ENCODE peak calls at places on chromosomes 12 and 14, in nine cellular contexts. S is neural crest cell, D is IMR-90, N is psoas muscle, I is progenitor cell of endocrine pancreas, O is upper lobe of right lung, T is AG09309, F is activated B cell treated with CpG ODN at 0.5 μM for 24 hours, Y is OCI-LY7. C is an unnamed sample.

GRCh38 chr12:53481108-53481442 is 18.2 kb downstream of the MAP3K12 start:
- DNase-seq in Y (no peak), O (no peak), I (no peak), N (no peak), S (no peak), F (no peak), T (no peak), D (no peak), C (no peak)

GRCh38 chr12:121811434-121812319 is 7.9 kb downstream of the SETD1B start:
- DNase-seq in N (peak), O (peak), I (peak), D (peak), S (peak), Y (peak), F (peak), T (no peak), C (peak)

GRCh38 chr12:91931110-91931509 is 214.5 kb downstream of the BTG1 start:
- DNase-seq in O (no peak), I (no peak), N (no peak), T (no peak), F (no peak), D (no peak), S (no peak), Y (no peak), C (no peak)

GRCh38 chr14:80498533-80498932 is 287.2 kb upstream of the DIO2 start:
- DNase-seq in D (no peak), O (no peak), N (no peak), S (no peak), T (no peak), I (no peak), Y (no peak), F (no peak), C (no peak)

GRCh38 chr14:85824526-85824925 is 294.6 kb downstream of the FLRT2 start:
- DNase-seq in D (no peak), Y (no peak), N (no peak), I (no peak), O (no peak), F (no peak), S (no peak), T (no peak), C (no peak)

GRCh38 chr12:52006726-52007157 is at the start of gene TAMALIN:
- DNase-seq in O (peak), S (peak), F (peak), D (peak), I (peak), Y (no peak), T (no peak), N (peak), C (peak)

GRCh38 chr12:114834621-114835020 is 150.6 kb upstream of the TBX3 start:
- DNase-seq in F (no peak), I (no peak), N (no peak), O (no peak), S (no peak), T (no peak), D (peak), Y (no peak), C (no peak)

GRCh38 chr14:105563347-105563737 is 37.0 kb downstream of the TMEM121 start:
- DNase-seq in F (no peak), Y (peak), T (no peak), S (no peak), N (no peak), I (no peak), D (no peak), O (peak), C (no peak)

GRCh38 chr14:74511966-74512365 is 18.4 kb downstream of the ISCA2 start:
- DNase-seq in Y (no peak), F (no peak), T (no peak), S (no peak), N (no peak), I (no peak), D (no peak), O (peak), C (no peak)

GRCh38 chr12:92899388-92900001 is 29.6 kb downstream of the EEA1 start:
- DNase-seq in I (no peak), D (peak), N (peak), Y (no peak), S (no peak), T (peak), O (no peak), F (no peak), C (no peak)

GRCh38 chr12:94623161-94623920 is 27.0 kb downstream of the TMCC3 start:
- DNase-seq in F (no peak), N (no peak), O (no peak), Y (no peak), D (no peak), I (no peak), T (no peak), S (no peak), C (no peak)

GRCh38 chr12:105409881-105410471 is 79.5 kb downstream of the C12orf75 start:
- DNase-seq in D (no peak), F (no peak), Y (no peak), N (peak), T (no peak), O (no peak), I (no peak), S (no peak), C (no peak)

GRCh38 chr12:57158665-57159064 is 11.2 kb upstream of the LRP1-AS start:
- DNase-seq in Y (no peak), D (no peak), S (no peak), T (no peak), N (no peak), F (no peak), I (no peak), O (no peak), C (no peak)

GRCh38 chr12:127170271-127171180 is 1096.4 kb upstream of the TMEM132C start:
- DNase-seq in F (no peak), D (peak), S (no peak), O (no peak), I (no peak), Y (no peak), T (no peak), N (peak), C (no peak)

GRCh38 chr12:25458047-25458552 is 95.0 kb downstream of the LMNTD1 start:
- DNase-seq in Y (no peak), T (peak), D (peak), I (no peak), S (no peak), O (no peak), F (no peak), N (no peak), C (no peak)

GRCh38 chr14:67710209-67710608 is 8.5 kb downstream of the RDH12 start:
- DNase-seq in Y (peak), N (no peak), T (no peak), D (no peak), O (no peak), S (no peak), F (no peak), I (no peak), C (no peak)

GRCh38 chr14:33692762-33693161 is 258.1 kb downstream of the EGLN3 start:
- DNase-seq in S (no peak), O (no peak), Y (no peak), I (no peak), N (no peak), D (peak), T (peak), F (no peak), C (no peak)

GRCh38 chr12:26090853-26091510 is 33.9 kb downstream of the BHLHE41 start:
- DNase-seq in D (peak), Y (no peak), S (no peak), T (no peak), O (no peak), F (no peak), N (no peak), I (no peak), C (no peak)

GRCh38 chr12:4997939-4998338 is 45.7 kb upstream of the KCNA5 start:
- DNase-seq in S (no peak), F (no peak), N (peak), T (peak), Y (no peak), O (no peak), D (peak), I (no peak), C (no peak)

GRCh38 chr14:67668559-67668958 is 5.9 kb downstream of the VTI1B start:
- DNase-seq in D (no peak), T (no peak), F (no peak), O (no peak), S (no peak), I (no peak), Y (no peak), N (no peak), C (no peak)

GRCh38 chr14:76867536-76868452 is 41.6 kb downstream of the LRRC74A start:
- DNase-seq in I (no peak), O (peak), Y (no peak), T (no peak), F (peak), N (no peak), S (no peak), D (no peak), C (no peak)

GRCh38 chr14:80291099-80291498 is 79.8 kb upstream of the DIO2 start:
- DNase-seq in Y (no peak), O (no peak), D (peak), T (no peak), S (no peak), F (no peak), N (no peak), I (no peak), C (no peak)

GRCh38 chr12:12182926-12183325 is 83.9 kb downstream of the LRP6 start:
- DNase-seq in S (no peak), D (peak), N (no peak), Y (no peak), I (no peak), O (no peak), F (no peak), T (no peak), C (no peak)

GRCh38 chr12:42807766-42808165 is 218.2 kb upstream of the PRICKLE1 start:
- DNase-seq in S (no peak), I (no peak), T (no peak), D (no peak), O (no peak), Y (no peak), F (no peak), N (no peak), C (no peak)

GRCh38 chr12:85825751-85826150 is 10.5 kb downstream of the RASSF9 start:
- DNase-seq in S (no peak), N (no peak), Y (no peak), T (no peak), F (no peak), I (no peak), O (no peak), D (no peak), C (no peak)
- TF ChIP-seq CTCF in S (no peak), N (no peak), Y (no peak), T (no peak), F (no peak), I (no peak), O (no peak), D (no peak), C (no peak)

DNA sequence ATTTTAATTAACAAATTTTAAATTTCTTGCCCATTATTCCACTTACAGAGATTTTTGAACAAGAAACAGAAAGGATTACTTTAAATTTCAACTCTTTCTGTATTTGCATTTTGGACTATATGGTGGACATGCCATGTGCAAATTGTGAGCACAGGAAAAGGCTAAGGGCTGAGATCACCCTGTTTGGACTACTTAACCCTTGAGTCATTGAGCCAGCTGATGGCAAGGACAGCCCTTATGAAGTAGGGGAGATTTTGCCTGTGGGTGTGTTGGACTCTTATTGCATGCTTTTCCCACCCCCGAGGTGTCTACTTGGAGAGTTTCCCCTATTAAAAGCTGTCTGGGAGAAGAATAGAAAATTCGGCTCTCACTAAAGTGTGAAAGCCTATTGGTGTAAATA is 17.2 kb downstream of the DERA start:
- DNase-seq in Y (no peak), O (no peak), F (no peak), T (peak), N (no peak), I (no peak), D (peak), S (no peak), C (no peak)
- TF ChIP-seq CTCF in Y (no peak), O (no peak), F (no peak), T (no peak), N (no peak), I (no peak), D (no peak), S (no peak), C (no peak)

DNA sequence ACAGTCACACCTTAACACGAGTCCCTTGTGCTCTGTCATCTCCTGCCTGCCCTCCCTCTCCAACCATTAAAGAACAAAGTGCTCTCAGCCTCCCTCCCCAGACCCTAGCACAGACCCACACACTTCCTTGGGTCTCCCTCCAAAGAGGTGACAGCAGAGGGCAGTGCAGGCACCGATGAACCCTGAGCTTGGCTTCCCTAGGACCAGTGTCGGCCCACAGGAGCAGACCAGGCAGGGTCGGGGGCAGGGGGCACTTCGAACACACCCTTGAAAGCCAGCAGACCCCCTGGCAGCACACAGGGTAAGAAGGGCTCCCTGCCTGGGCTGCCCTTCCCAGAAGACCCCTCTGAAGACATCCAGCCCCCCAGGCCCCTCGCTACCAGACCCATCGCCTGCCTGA is 7.0 kb downstream of the CDK2AP1 start:
- DNase-seq in D (no peak), F (no peak), S (peak), N (no peak), I (no peak), O (no peak), Y (peak), T (no peak), C (no peak)
- TF ChIP-seq CTCF in D (no peak), F (no peak), S (no peak), N (no peak), I (no peak), O (no peak), Y (peak), T (peak), C (peak)

GRCh38 chr14:22188346-22188745 is 400.7 kb downstream of the DAD1 start:
- DNase-seq in O (no peak), T (no peak), Y (no peak), F (no peak), I (no peak), N (no peak), S (no peak), D (peak), C (no peak)

GRCh38 chr14:22184157-22185025 is 404.6 kb downstream of the DAD1 start:
- DNase-seq in F (no peak), S (no peak), N (no peak), D (peak), Y (no peak), O (no peak), T (no peak), I (no peak), C (no peak)

GRCh38 chr14:22189873-22190272 is 399.2 kb downstream of the DAD1 start:
- DNase-seq in D (no peak), S (no peak), Y (no peak), N (no peak), I (no peak), T (no peak), F (no peak), O (no peak), C (no peak)

GRCh38 chr14:22180045-22180444 is 409.0 kb downstream of the DAD1 start:
- DNase-seq in Y (no peak), D (no peak), N (no peak), I (no peak), F (no peak), O (no peak), T (no peak), S (no peak), C (no peak)

GRCh38 chr14:22185191-22185590 is 403.8 kb downstream of the DAD1 start:
- DNase-seq in F (no peak), T (no peak), O (no peak), N (no peak), D (peak), S (no peak), I (no peak), Y (peak), C (no peak)
- TF ChIP-seq CTCF in F (no peak), T (no peak), O (no peak), N (no peak), D (peak), S (no peak), I (no peak), Y (peak), C (no peak)